ENCODE peak calls at places on chromosomes 2 and 18, in six cellular contexts. E is NAMALWA; J is bronchial epithelial cell; Q is activated naive CD4-positive, alpha-beta T cell treated with Interleukin-2 at 50 U/mL for 16 hours; B is AG20443; U is lung microvascular endothelial cell. P is an unnamed sample.

GRCh38 chr18:2905802-2906521 is 59.2 kb downstream of the EMILIN2 start:
- DNase-seq in J (no peak), U (peak; percentile 38), B (peak; percentile 85), Q (peak; percentile 42), E (no peak), P (peak; percentile 21)

GRCh38 chr18:29434650-29435049 is 1257.7 kb upstream of the CDH2 start:
- DNase-seq in B (no peak), E (no peak), J (no peak), U (no peak), Q (no peak), P (no peak)

GRCh38 chr2:234474654-234475053 is 22.2 kb downstream of the ARL4C start:
- DNase-seq in E (no peak), U (no peak), B (no peak), Q (no peak), J (no peak), P (no peak)

GRCh38 chr2:8312861-8313768 is 368.7 kb upstream of the ID2 start:
- DNase-seq in J (peak; percentile 10), Q (no peak), B (no peak), U (no peak), E (peak; percentile 63), P (no peak)

GRCh38 chr18:24086082-24086481 is 52.8 kb upstream of the CABYR start:
- DNase-seq in E (no peak), Q (no peak), J (peak; percentile 57), B (no peak), U (no peak), P (no peak)

GRCh38 chr2:23649819-23650218 is 264.8 kb downstream of the KLHL29 start:
- DNase-seq in Q (no peak), J (no peak), E (no peak), U (peak; percentile 68), B (no peak), P (no peak)

GRCh38 chr2:100173907-100174525 is 31.6 kb upstream of the AFF3 start:
- DNase-seq in Q (no peak), U (no peak), J (no peak), E (peak; percentile 32), B (peak; percentile 53), P (no peak)

GRCh38 chr2:60303685-60304084 is 249.8 kb downstream of the BCL11A start:
- DNase-seq in Q (no peak), J (peak; percentile 29), E (no peak), U (no peak), B (no peak), P (no peak)

GRCh38 chr2:150672311-150672710 is 184.8 kb upstream of the RND3 start:
- DNase-seq in J (no peak), E (no peak), B (no peak), U (no peak), Q (no peak), P (no peak)

GRCh38 chr18:36629836-36630235 is 199.0 kb downstream of the TPGS2 start:
- DNase-seq in B (no peak), U (no peak), J (no peak), Q (no peak), E (no peak), P (no peak)

GRCh38 chr2:240614391-240614790 is 10.9 kb upstream of the GPR35 start:
- DNase-seq in U (no peak), B (no peak), Q (no peak), J (no peak), E (no peak), P (no peak)

GRCh38 chr2:96247009-96247408 is 18.8 kb downstream of the TMEM127 start:
- DNase-seq in J (no peak), Q (no peak), U (no peak), B (no peak), E (no peak), P (no peak)

GRCh38 chr2:15050483-15050882 is 418.0 kb downstream of the LRATD1 start:
- DNase-seq in U (no peak), B (no peak), Q (no peak), J (peak; percentile 78), E (no peak), P (no peak)

GRCh38 chr2:197672494-197672893 is 2.9 kb downstream of the RFTN2 start:
- DNase-seq in J (no peak), Q (no peak), U (no peak), E (no peak), B (no peak), P (no peak)

GRCh38 chr2:28579606-28580005 is 83.7 kb downstream of the PLB1 start:
- DNase-seq in U (no peak), E (no peak), J (no peak), Q (no peak), B (no peak), P (no peak)

GRCh38 chr2:95353613-95354468 is 48.7 kb upstream of the FAHD2A start:
- DNase-seq in B (no peak), Q (no peak), U (no peak), E (no peak), J (no peak), P (no peak)

GRCh38 chr2:86176583-86176982 is 18.7 kb downstream of the IMMT start:
- DNase-seq in B (no peak), Q (no peak), U (no peak), E (no peak), J (no peak), P (no peak)